ENCODE peak calls at places on chromosomes 6 and 20, in nine cellular contexts. One of them, this sample, is unnamed.

GRCh38 chr6:18081025-18081668 is 41.3 kb downstream of the NHLRC1 start:
- DNase-seq in HAP-1: no peak
- DNase-seq in BJ: no peak
- DNase-seq in hypothalamus: no peak
- DNase-seq in GM19239: no peak
- DNase-seq in HS-27A: no peak
- DNase-seq in NCI-H2081 treated with DMSO at 0.1 percent for 48 hours: no peak
- DNase-seq in midbrain: no peak
- DNase-seq in stimulated activated CD4-positive, alpha-beta T cell treated with anti-CD3 and anti-CD28 coated beads, Interleukin-1b, Interleukin-23, amount 100 ng/mL, for 1 hour: no peak
- DNase-seq in this sample: peak

GRCh38 chr6:47278545-47278944 is 31.2 kb downstream of the TNFRSF21 start:
- DNase-seq in NCI-H2081 treated with DMSO at 0.1 percent for 48 hours: no peak
- DNase-seq in HAP-1: no peak
- DNase-seq in midbrain: no peak
- DNase-seq in stimulated activated CD4-positive, alpha-beta T cell treated with anti-CD3 and anti-CD28 coated beads, Interleukin-1b, Interleukin-23, amount 100 ng/mL, for 1 hour: no peak
- DNase-seq in hypothalamus: no peak
- DNase-seq in BJ: no peak
- DNase-seq in HS-27A: no peak
- DNase-seq in GM19239: no peak
- DNase-seq in this sample: no peak

GRCh38 chr6:168996106-168996505 is 257.5 kb downstream of the THBS2 start:
- DNase-seq in GM19239: no peak
- DNase-seq in stimulated activated CD4-positive, alpha-beta T cell treated with anti-CD3 and anti-CD28 coated beads, Interleukin-1b, Interleukin-23, amount 100 ng/mL, for 1 hour: no peak
- DNase-seq in hypothalamus: no peak
- DNase-seq in NCI-H2081 treated with DMSO at 0.1 percent for 48 hours: no peak
- DNase-seq in midbrain: no peak
- DNase-seq in HS-27A: no peak
- DNase-seq in BJ: no peak
- DNase-seq in HAP-1: no peak
- DNase-seq in this sample: no peak

GRCh38 chr20:63815613-63815862 is 15.5 kb downstream of the ZBTB46 start:
- DNase-seq in HAP-1: no peak
- DNase-seq in GM19239: no peak
- DNase-seq in midbrain: no peak
- DNase-seq in hypothalamus: no peak
- DNase-seq in NCI-H2081 treated with DMSO at 0.1 percent for 48 hours: no peak
- DNase-seq in BJ: no peak
- DNase-seq in stimulated activated CD4-positive, alpha-beta T cell treated with anti-CD3 and anti-CD28 coated beads, Interleukin-1b, Interleukin-23, amount 100 ng/mL, for 1 hour: no peak
- DNase-seq in HS-27A: no peak
- DNase-seq in this sample: no peak

GRCh38 chr20:8291873-8292272 is 159.8 kb downstream of the PLCB1 start:
- DNase-seq in stimulated activated CD4-positive, alpha-beta T cell treated with anti-CD3 and anti-CD28 coated beads, Interleukin-1b, Interleukin-23, amount 100 ng/mL, for 1 hour: no peak
- DNase-seq in GM19239: no peak
- DNase-seq in hypothalamus: no peak
- DNase-seq in midbrain: no peak
- DNase-seq in NCI-H2081 treated with DMSO at 0.1 percent for 48 hours: no peak
- DNase-seq in BJ: peak
- DNase-seq in HS-27A: peak
- DNase-seq in HAP-1: peak
- DNase-seq in this sample: no peak

GRCh38 chr6:141103246-141103645 is 1029.5 kb upstream of the GJE1 start:
- DNase-seq in GM19239: no peak
- DNase-seq in NCI-H2081 treated with DMSO at 0.1 percent for 48 hours: no peak
- DNase-seq in HAP-1: no peak
- DNase-seq in hypothalamus: no peak
- DNase-seq in HS-27A: no peak
- DNase-seq in midbrain: no peak
- DNase-seq in stimulated activated CD4-positive, alpha-beta T cell treated with anti-CD3 and anti-CD28 coated beads, Interleukin-1b, Interleukin-23, amount 100 ng/mL, for 1 hour: no peak
- DNase-seq in BJ: no peak
- DNase-seq in this sample: peak

GRCh38 chr6:166934174-166934573 is 22.2 kb downstream of the RNASET2 start:
- DNase-seq in NCI-H2081 treated with DMSO at 0.1 percent for 48 hours: no peak
- DNase-seq in hypothalamus: no peak
- DNase-seq in HS-27A: no peak
- DNase-seq in stimulated activated CD4-positive, alpha-beta T cell treated with anti-CD3 and anti-CD28 coated beads, Interleukin-1b, Interleukin-23, amount 100 ng/mL, for 1 hour: no peak
- DNase-seq in midbrain: no peak
- DNase-seq in BJ: no peak
- DNase-seq in GM19239: no peak
- DNase-seq in HAP-1: no peak
- DNase-seq in this sample: no peak

GRCh38 chr6:8268156-8268555 is 165.8 kb upstream of the EEF1E1 start:
- DNase-seq in NCI-H2081 treated with DMSO at 0.1 percent for 48 hours: no peak
- DNase-seq in midbrain: no peak
- DNase-seq in GM19239: no peak
- DNase-seq in hypothalamus: no peak
- DNase-seq in HS-27A: no peak
- DNase-seq in HAP-1: no peak
- DNase-seq in stimulated activated CD4-positive, alpha-beta T cell treated with anti-CD3 and anti-CD28 coated beads, Interleukin-1b, Interleukin-23, amount 100 ng/mL, for 1 hour: no peak
- DNase-seq in BJ: no peak
- DNase-seq in this sample: no peak

GRCh38 chr20:40938020-40938419 is 90.6 kb upstream of the TOP1 start:
- DNase-seq in NCI-H2081 treated with DMSO at 0.1 percent for 48 hours: no peak
- DNase-seq in BJ: no peak
- DNase-seq in hypothalamus: no peak
- DNase-seq in midbrain: no peak
- DNase-seq in stimulated activated CD4-positive, alpha-beta T cell treated with anti-CD3 and anti-CD28 coated beads, Interleukin-1b, Interleukin-23, amount 100 ng/mL, for 1 hour: no peak
- DNase-seq in HS-27A: no peak
- DNase-seq in GM19239: no peak
- DNase-seq in HAP-1: no peak
- DNase-seq in this sample: peak

GRCh38 chr6:36666726-36667591 is 11.6 kb upstream of the CDKN1A start:
- DNase-seq in NCI-H2081 treated with DMSO at 0.1 percent for 48 hours: peak
- DNase-seq in BJ: peak
- DNase-seq in midbrain: peak
- DNase-seq in HAP-1: peak
- DNase-seq in hypothalamus: peak
- DNase-seq in HS-27A: no peak
- DNase-seq in GM19239: no peak
- DNase-seq in stimulated activated CD4-positive, alpha-beta T cell treated with anti-CD3 and anti-CD28 coated beads, Interleukin-1b, Interleukin-23, amount 100 ng/mL, for 1 hour: no peak
- DNase-seq in this sample: peak

GRCh38 chr6:120478650-120479049 is 855.6 kb downstream of the TBC1D32 start:
- DNase-seq in hypothalamus: no peak
- DNase-seq in HAP-1: no peak
- DNase-seq in midbrain: no peak
- DNase-seq in stimulated activated CD4-positive, alpha-beta T cell treated with anti-CD3 and anti-CD28 coated beads, Interleukin-1b, Interleukin-23, amount 100 ng/mL, for 1 hour: no peak
- DNase-seq in GM19239: no peak
- DNase-seq in NCI-H2081 treated with DMSO at 0.1 percent for 48 hours: no peak
- DNase-seq in BJ: no peak
- DNase-seq in HS-27A: no peak
- DNase-seq in this sample: no peak

GRCh38 chr6:31210119-31210518 is 39.6 kb upstream of the POU5F1 start:
- DNase-seq in BJ: no peak
- DNase-seq in GM19239: no peak
- DNase-seq in midbrain: no peak
- DNase-seq in stimulated activated CD4-positive, alpha-beta T cell treated with anti-CD3 and anti-CD28 coated beads, Interleukin-1b, Interleukin-23, amount 100 ng/mL, for 1 hour: no peak
- DNase-seq in HS-27A: no peak
- DNase-seq in HAP-1: no peak
- DNase-seq in hypothalamus: no peak
- DNase-seq in NCI-H2081 treated with DMSO at 0.1 percent for 48 hours: no peak
- DNase-seq in this sample: no peak

GRCh38 chr6:114280239-114280982 is 62.4 kb downstream of the HS3ST5 start:
- DNase-seq in HAP-1: no peak
- DNase-seq in midbrain: no peak
- DNase-seq in GM19239: no peak
- DNase-seq in stimulated activated CD4-positive, alpha-beta T cell treated with anti-CD3 and anti-CD28 coated beads, Interleukin-1b, Interleukin-23, amount 100 ng/mL, for 1 hour: no peak
- DNase-seq in BJ: no peak
- DNase-seq in HS-27A: no peak
- DNase-seq in NCI-H2081 treated with DMSO at 0.1 percent for 48 hours: no peak
- DNase-seq in hypothalamus: no peak
- DNase-seq in this sample: no peak